ENCODE peak calls at places on chromosomes 7 and 10, in nine cellular contexts. M, Z, N, B, D, Q, U, Y and F are unnamed samples.

GRCh38 chr10:6918305-6918704 is 338.2 kb upstream of the PRKCQ start:
- DNase-seq in Z (no peak), Q (no peak), D (no peak), Y (peak; percentile 67), B (no peak), U (no peak), N (no peak), M (peak; percentile 19), F (no peak)

GRCh38 chr7:80775481-80775880 is 137.0 kb downstream of the CD36 start:
- DNase-seq in D (no peak), B (no peak), N (peak; percentile 47), U (no peak), M (no peak), Q (no peak), Z (no peak), Y (no peak), F (no peak)

GRCh38 chr7:7883394-7883793 is 85.2 kb upstream of the GLCCI1 start:
- DNase-seq in D (no peak), B (no peak), U (no peak), Z (no peak), Y (no peak), M (no peak), Q (no peak), N (no peak), F (no peak)

GRCh38 chr7:79175390-79175789 is 278.1 kb downstream of the MAGI2 start:
- DNase-seq in Z (no peak), B (no peak), Q (no peak), Y (no peak), M (no peak), D (no peak), U (no peak), N (no peak), F (no peak)

GRCh38 chr10:125886914-125887512 is 5.9 kb upstream of the DHX32 start:
- DNase-seq in B (no peak), N (peak; percentile 51), D (no peak), M (no peak), Z (no peak), Y (no peak), Q (no peak), U (no peak), F (no peak)

GRCh38 chr10:71045188-71045841 is 156.9 kb upstream of the PCBD1 start:
- DNase-seq in Q (no peak), U (no peak), Z (no peak), Y (no peak), B (no peak), D (no peak), M (no peak), N (no peak), F (no peak)

GRCh38 chr7:82312646-82313045 is 130.9 kb downstream of the CACNA2D1 start:
- DNase-seq in U (no peak), D (no peak), Y (peak; percentile 70), N (no peak), B (no peak), M (no peak), Z (no peak), Q (no peak), F (no peak)

GRCh38 chr7:34842782-34843181 is 184.8 kb downstream of the NPSR1 start:
- DNase-seq in Q (peak; percentile 81), Z (no peak), B (peak; percentile 85), D (no peak), M (no peak), Y (no peak), U (no peak), N (no peak), F (no peak)

GRCh38 chr10:133474833-133475734 is 21.3 kb downstream of the SCART1 start:
- DNase-seq in B (no peak), U (no peak), Z (no peak), N (no peak), M (no peak), D (no peak), Y (no peak), Q (no peak), F (no peak)

GRCh38 chr10:62853710-62854109 is 37.5 kb upstream of the EGR2 start:
- DNase-seq in M (no peak), Q (no peak), N (no peak), Z (no peak), U (no peak), Y (peak; percentile 2), D (no peak), B (no peak), F (no peak)

GRCh38 chr7:157276091-157276561 is 60.7 kb upstream of the DNAJB6 start:
- DNase-seq in U (no peak), B (no peak), D (no peak), Z (no peak), M (peak; percentile 39), Q (no peak), N (no peak), Y (no peak), F (no peak)

GRCh38 chr10:88791924-88792323 is 10.6 kb upstream of the LIPM start:
- DNase-seq in Y (peak; percentile 85), Z (peak; percentile 8), Q (no peak), B (peak; percentile 17), U (peak; percentile 24), M (no peak), N (peak; percentile 25), D (peak; percentile 32), F (no peak)

GRCh38 chr10:104120061-104120460 is 1.9 kb upstream of the SFR1 start:
- DNase-seq in Z (no peak), N (peak; percentile 89), B (no peak), Q (no peak), M (no peak), U (peak; percentile 8), D (no peak), Y (no peak), F (no peak)

DNA sequence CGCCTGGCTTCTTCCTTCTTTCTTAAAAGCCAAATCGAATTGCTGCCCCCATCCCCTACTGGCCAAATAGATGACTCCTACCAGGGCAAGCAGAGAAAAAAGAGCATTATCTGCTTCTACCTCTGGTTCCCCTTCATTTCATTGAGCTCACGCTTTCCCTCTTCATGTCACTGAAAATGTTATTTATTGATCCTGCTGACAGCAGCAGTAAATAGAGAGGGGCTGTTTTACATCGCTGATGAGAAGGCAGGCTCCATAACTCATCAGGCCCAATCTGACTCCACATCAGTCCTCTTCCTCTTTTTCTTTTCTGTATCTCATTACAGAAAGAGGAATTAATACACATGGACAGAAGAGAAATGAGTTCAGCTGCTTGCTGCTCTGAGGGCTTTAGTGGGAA is 904.2 kb downstream of the KCNMA1 start:
- DNase-seq in U (no peak), D (no peak), Z (no peak), N (no peak), B (no peak), M (no peak), Q (no peak), Y (no peak), F (no peak)
- H3K4me2 ChIP-seq in U (no peak overlapping the region), D (no peak overlapping the region), Z (no peak overlapping the region), N (no peak overlapping the region), B (no peak overlapping the region), M (no peak overlapping the region), Q (no peak overlapping the region), Y (no peak overlapping the region), F (no peak overlapping the region)

GRCh38 chr7:76302299-76303056 is at the start of gene HSPB1:
- DNase-seq in N (peak; percentile 95), U (peak; percentile 92), Q (peak; percentile 79), D (peak; percentile 79), Y (peak; percentile 90), B (peak; percentile 89), M (peak; percentile 92), Z (peak; percentile 65), F (no peak)
- TF ChIP-seq CTCF in N (no peak), U (peak; percentile 3), Q (no peak), D (no peak), Y (no peak), B (no peak), M (no peak), Z (no peak), F (no peak)

GRCh38 chr10:115875172-115875571 is 397.8 kb downstream of the GFRA1 start:
- DNase-seq in Y (no peak), U (no peak), B (no peak), Z (no peak), Q (no peak), N (no peak), D (no peak), M (no peak), F (no peak)

GRCh38 chr10:115882021-115882420 is 391.0 kb downstream of the GFRA1 start:
- DNase-seq in Y (peak; percentile 16), N (no peak), Q (no peak), Z (no peak), U (no peak), M (no peak), D (no peak), B (no peak), F (no peak)

DNA sequence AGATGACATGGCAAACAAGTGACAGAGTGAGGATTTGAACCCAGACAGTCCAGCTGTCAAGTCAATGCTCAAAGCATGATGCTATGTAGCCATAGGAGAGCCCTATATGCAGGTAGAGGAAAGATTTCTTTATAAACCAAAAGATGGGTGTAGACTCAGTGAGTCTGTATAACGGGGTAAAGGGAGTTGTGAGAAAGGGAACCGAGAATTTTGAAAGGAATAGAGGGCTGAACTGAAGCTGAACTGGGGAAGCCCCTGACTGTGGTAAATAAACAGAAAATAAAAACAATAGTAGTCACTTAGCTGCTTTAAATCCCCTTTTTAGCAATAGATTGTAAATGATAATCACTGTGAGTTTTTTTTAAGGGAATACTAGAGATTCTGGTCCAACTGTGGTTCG is 393.6 kb downstream of the GFRA1 start:
- DNase-seq in Q (no peak), D (no peak), U (no peak), M (no peak), Z (no peak), N (no peak), Y (no peak), B (no peak), F (no peak)
- H3K4me2 ChIP-seq in Q (no peak overlapping the region), D (no peak overlapping the region), U (no peak overlapping the region), M (no peak overlapping the region), Z (no peak overlapping the region), N (no peak overlapping the region), Y (no peak overlapping the region), B (no peak overlapping the region), F (peak overlapping the region; percentile 14)

GRCh38 chr7:48841750-48842149 is 82.6 kb upstream of the CDC14C start:
- DNase-seq in M (no peak), D (no peak), B (no peak), U (no peak), N (no peak), Q (no peak), Y (no peak), Z (no peak), F (no peak)

GRCh38 chr7:48837266-48837665 is 87.1 kb upstream of the CDC14C start:
- DNase-seq in U (no peak), M (no peak), Y (no peak), Q (no peak), B (no peak), Z (no peak), N (no peak), D (no peak), F (no peak)

DNA sequence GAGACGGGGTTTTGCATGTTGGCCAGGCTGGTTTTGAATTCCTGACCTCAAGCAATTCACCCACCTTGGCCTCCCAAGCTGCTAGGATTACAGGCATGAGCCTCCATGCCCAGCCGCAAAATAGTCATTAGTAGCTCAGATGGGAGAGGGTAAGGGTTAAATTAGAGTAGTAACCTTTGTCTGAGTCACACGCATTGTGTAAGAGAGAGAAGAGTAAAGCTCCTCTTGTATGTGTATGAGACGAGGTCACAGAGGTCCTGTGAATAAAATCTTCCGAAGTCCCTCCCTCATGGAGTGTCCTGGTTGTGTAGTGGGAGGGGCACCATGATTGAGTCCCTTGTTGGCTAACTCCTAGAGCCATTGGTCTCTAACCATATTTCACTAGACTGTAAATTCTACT is 85.2 kb upstream of the CDC14C start:
- DNase-seq in Z (no peak), Q (no peak), M (no peak), Y (no peak), N (peak; percentile 44), U (no peak), B (no peak), D (no peak), F (no peak)
- TF ChIP-seq CTCF in Z (no peak), Q (no peak), M (no peak), Y (no peak), N (no peak), U (no peak), B (no peak), D (no peak), F (no peak)